ENCODE peak calls at places on chromosomes 4 and X, in ten cellular contexts. C is CD8-positive, alpha-beta T cell; R is T-helper 2 cell; F is stimulated activated CD4-positive, alpha-beta T cell treated with anti-CD3 and anti-CD28 coated beads, Interleukin-2, amount 100 ng/mL, for 24 hours; Y is tibial artery; I is upper lobe of right lung; G is T-helper 22 cell; E is Peyer's patch; V is astrocyte of the cerebellum; K is left lobe of liver. B is an unnamed sample.

GRCh38 chr4:39763714-39764572 is 66.0 kb downstream of the UBE2K start:
- DNase-seq in G (no peak), E (no peak), C (no peak), V (no peak), I (no peak), Y (no peak), R (no peak), F (no peak), K (no peak), B (no peak)

GRCh38 chr4:128468485-128468989 is 180.9 kb upstream of the PGRMC2 start:
- DNase-seq in R (no peak), F (no peak), I (no peak), V (peak; percentile 89), C (no peak), Y (peak; percentile 83), K (no peak), E (no peak), G (no peak), B (no peak)

GRCh38 chrX:39896951-39897740 is 200.6 kb downstream of the BCOR start:
- DNase-seq in R (no peak), K (no peak), F (no peak), E (no peak), Y (peak; percentile 74), V (peak; percentile 38), G (no peak), C (no peak), I (no peak), B (no peak)

GRCh38 chr4:31236635-31237173 is 516.5 kb downstream of the PCDH7 start:
- DNase-seq in C (no peak), I (no peak), G (no peak), R (no peak), Y (no peak), E (no peak), F (no peak), K (no peak), V (no peak), B (no peak)

GRCh38 chr4:186201535-186202230 is 10.3 kb downstream of the CYP4V2 start:
- DNase-seq in E (peak; percentile 60), G (no peak), R (peak; percentile 31), C (peak; percentile 14), K (peak; percentile 65), I (peak; percentile 69), V (no peak), F (peak; percentile 62), Y (no peak), B (no peak)

GRCh38 chr4:159077702-159078495 is 25.0 kb upstream of the RAPGEF2 start:
- DNase-seq in I (no peak), V (no peak), R (no peak), G (no peak), F (no peak), E (no peak), K (no peak), Y (no peak), C (no peak), B (no peak)

GRCh38 chr4:142100941-142101340 is 464.6 kb downstream of the IL15 start:
- DNase-seq in E (no peak), F (no peak), I (no peak), C (no peak), R (no peak), K (no peak), V (no peak), G (no peak), Y (no peak), B (no peak)

GRCh38 chr4:55172694-55173287 is 47.4 kb upstream of the KDR start:
- DNase-seq in G (no peak), Y (no peak), R (no peak), I (no peak), V (no peak), C (no peak), K (no peak), F (no peak), E (no peak), B (no peak)

GRCh38 chrX:150455220-150455618 is 92.1 kb downstream of the MAMLD1 start:
- DNase-seq in V (no peak), Y (no peak), G (no peak), I (no peak), C (no peak), F (no peak), R (no peak), K (no peak), E (no peak), B (no peak)

GRCh38 chr4:146545102-146545501 is 23.4 kb upstream of the SLC10A7 start:
- DNase-seq in K (no peak), F (no peak), I (no peak), E (no peak), R (no peak), Y (no peak), C (no peak), V (no peak), G (no peak), B (no peak)

GRCh38 chr4:1399508-1400190 is 6.6 kb downstream of the NKX1-1 start:
- DNase-seq in F (no peak), C (no peak), E (no peak), Y (no peak), G (no peak), V (no peak), I (peak; percentile 37), R (no peak), K (no peak), B (no peak)

GRCh38 chr4:96895826-96896225 is 1055.9 kb downstream of the PDHA2 start:
- DNase-seq in V (no peak), I (no peak), Y (no peak), R (no peak), G (no peak), C (no peak), K (no peak), E (no peak), F (no peak), B (no peak)

B was measured in omental fat pad.